ENCODE peak calls at places on chromosomes 6 and 20, in four cellular contexts. K is brain microvascular endothelial cell, G is IMR-90, L is PC-3. A is an unnamed sample.

GRCh38 chr6:149636116-149636515 is 12.4 kb downstream of the KATNA1 start:
- DNase-seq in L (peak), G (peak), K (peak), A (no peak)

GRCh38 chr6:104423691-104424090 is 436.0 kb downstream of the HACE1 start:
- DNase-seq in K (no peak), G (no peak), L (no peak), A (no peak)

GRCh38 chr6:1311400-1312192 is at the start of gene FOXQ1:
- DNase-seq in G (peak), K (no peak), L (peak), A (no peak)

GRCh38 chr6:21953831-21954801 is 342.7 kb downstream of the PRL start:
- DNase-seq in K (peak), L (peak), G (peak), A (no peak)

GRCh38 chr6:65771946-65772345 is 64.9 kb upstream of the EYS start:
- DNase-seq in K (no peak), G (no peak), L (no peak), A (no peak)

GRCh38 chr6:57267586-57268293 is 45.6 kb upstream of the RAB23 start:
- DNase-seq in G (peak), K (peak), L (peak), A (peak)

GRCh38 chr6:31113861-31114539 is 600 bp upstream of the PSORS1C1 start:
- DNase-seq in L (no peak), G (peak), K (no peak), A (peak)

GRCh38 chr20:44234566-44235317 is 12.4 kb upstream of the GDAP1L1 start:
- DNase-seq in K (no peak), G (no peak), L (no peak), A (no peak)

GRCh38 chr6:111090766-111091165 is 3.5 kb downstream of the SLC16A10 start:
- DNase-seq in K (no peak), L (no peak), G (no peak), A (no peak)

GRCh38 chr6:34246563-34247391 is 2.0 kb downstream of the SMIM29 start:
- DNase-seq in L (peak), G (peak), K (peak), A (peak)

GRCh38 chr6:45378324-45378926 is 691 bp upstream of the SUPT3H start:
- DNase-seq in K (no peak), G (no peak), L (no peak), A (no peak)

GRCh38 chr6:84763397-84764331 is 734 bp downstream of the TBX18 start:
- DNase-seq in L (no peak), K (peak), G (peak), A (no peak)

GRCh38 chr6:164109770-164110140 is 695.2 kb downstream of the QKI start:
- DNase-seq in K (no peak), L (no peak), G (no peak), A (no peak)

GRCh38 chr20:51569815-51570741 is 27.6 kb upstream of the NFATC2 start:
- DNase-seq in G (no peak), K (peak), L (peak), A (no peak)

GRCh38 chr20:4130404-4131189 is 115.2 kb upstream of the RNF24 start:
- DNase-seq in K (peak), L (peak), G (peak), A (no peak)

GRCh38 chr20:63693079-63693974 is 3.1 kb upstream of the TNFRSF6B start:
- DNase-seq in L (no peak), G (no peak), K (no peak), A (peak)

GRCh38 chr20:48959902-48960550 is 38.5 kb downstream of the ARFGEF2 start:
- DNase-seq in L (peak), K (no peak), G (peak), A (no peak)

GRCh38 chr20:61708891-61709290 is 356.8 kb downstream of the TAF4 start:
- DNase-seq in K (no peak), G (no peak), L (no peak), A (no peak)

GRCh38 chr6:56399250-56399671 is 151.9 kb upstream of the COL21A1 start:
- DNase-seq in L (peak), G (peak), K (no peak), A (no peak)

GRCh38 chr20:49245921-49246740 is 26.9 kb downstream of the DDX27 start:
- DNase-seq in G (peak), L (peak), K (peak), A (peak)

GRCh38 chr6:108560463-108561308 is at the start of gene FOXO3:
- DNase-seq in G (peak), L (peak), K (peak), A (peak)
- TF ChIP-seq CTCF in G (no peak), L (no peak), K (peak), A (no peak)

GRCh38 chr6:145491126-145491525 is 244.2 kb downstream of the EPM2A start:
- DNase-seq in K (no peak), G (no peak), L (no peak), A (no peak)
- TF ChIP-seq CTCF in K (no peak), G (no peak), L (peak), A (no peak)

GRCh38 chr6:42726026-42726425 is 3.6 kb upstream of the PRPH2 start:
- DNase-seq in G (no peak), L (no peak), K (no peak), A (no peak)
- TF ChIP-seq CTCF in G (no peak), L (no peak), K (no peak), A (no peak)

GRCh38 chr6:135202821-135203220 is 21.7 kb downstream of the MYB start:
- DNase-seq in G (no peak), L (no peak), K (no peak), A (no peak)
- TF ChIP-seq CTCF in G (no peak), L (no peak), K (no peak), A (no peak)

GRCh38 chr6:168319279-168320051 is at the start of gene DACT2:
- DNase-seq in G (no peak), K (no peak), L (no peak), A (no peak)
- TF ChIP-seq CTCF in G (no peak), K (no peak), L (no peak), A (no peak)

GRCh38 chr6:15752820-15753219 is 90.0 kb upstream of the DTNBP1 start:
- DNase-seq in G (no peak), K (no peak), L (no peak), A (no peak)
- TF ChIP-seq CTCF in G (no peak), K (peak), L (peak), A (no peak)

GRCh38 chr6:115891111-115891669 is 169.5 kb downstream of the FRK start:
- DNase-seq in K (peak), L (peak), G (peak), A (no peak)
- TF ChIP-seq CTCF in K (no peak), L (no peak), G (no peak), A (no peak)

A was measured in B cell.